ENCODE peak calls at places on chromosomes 2 and 18, in six cellular contexts. J, Z, O, D, L and N are unnamed samples. For H3K27me3, the result is how much of the 10 kb centered on the place peaks cover.

GRCh38 chr2:46459694-46460093 is 19.7 kb upstream of the TMEM247 start:
- DNase-seq in J (no peak), L (no peak), Z (no peak), D (no peak), O (no peak), N (no peak)

GRCh38 chr2:29309090-29310054 is 194.2 kb downstream of the CLIP4 start:
- DNase-seq in O (peak), D (no peak), Z (peak), J (no peak), L (peak), N (peak)

GRCh38 chr18:23237524-23238151 is 102.4 kb downstream of the CABLES1 start:
- DNase-seq in L (peak), D (no peak), Z (peak), J (peak), O (peak), N (no peak)

GRCh38 chr18:58362027-58362575 is 266.8 kb downstream of the ALPK2 start:
- DNase-seq in O (peak), D (no peak), L (peak), Z (peak), J (peak), N (no peak)

GRCh38 chr2:10048501-10049171 is 5.3 kb downstream of the KLF11 start:
- DNase-seq in Z (no peak), L (peak), D (no peak), O (peak), J (peak), N (no peak)

GRCh38 chr2:200735061-200735460 is 76.6 kb upstream of the BZW1 start:
- DNase-seq in O (peak), D (no peak), L (no peak), J (no peak), Z (peak), N (no peak)

GRCh38 chr2:41413813-41414485 is 633.9 kb upstream of the PKDCC start:
- DNase-seq in Z (no peak), L (no peak), D (no peak), O (no peak), J (no peak), N (no peak)

GRCh38 chr2:159903404-159904126 is 105.6 kb upstream of the CD302 start:
- DNase-seq in O (peak), L (no peak), Z (no peak), J (peak), D (no peak), N (peak)

GRCh38 chr2:168424112-168424951 is 31.7 kb upstream of the CERS6 start:
- DNase-seq in Z (no peak), D (no peak), O (no peak), J (no peak), L (peak), N (no peak)

GRCh38 chr2:180933332-180933731 is 47.1 kb upstream of the UBE2E3 start:
- DNase-seq in D (no peak), O (no peak), L (no peak), J (no peak), Z (no peak), N (no peak)

GRCh38 chr2:67790622-67791021 is 272.2 kb downstream of the C1D start:
- DNase-seq in L (peak), J (no peak), Z (no peak), D (no peak), O (peak), N (no peak)

GRCh38 chr2:100397117-100397860 is 20.2 kb downstream of the CHST10 start:
- DNase-seq in L (peak), D (no peak), J (no peak), O (peak), Z (no peak), N (no peak)

GRCh38 chr2:8107162-8107561 is 574.7 kb upstream of the ID2 start:
- DNase-seq in L (no peak), D (no peak), J (no peak), O (no peak), Z (no peak), N (no peak)

GRCh38 chr2:194104687-194105086 is 1552.3 kb upstream of the SLC39A10 start:
- DNase-seq in L (no peak), D (no peak), O (no peak), Z (no peak), J (no peak), N (no peak)

GRCh38 chr2:197315371-197315770 is 4.8 kb upstream of the ANKRD44 start:
- DNase-seq in Z (no peak), O (no peak), L (no peak), J (no peak), D (no peak), N (no peak)

GRCh38 chr2:88016948-88017779 is 817 bp upstream of the RNU2-63P start:
- DNase-seq in J (no peak), D (no peak), O (no peak), Z (peak), L (no peak), N (peak)

GRCh38 chr2:172095146-172095904 is 7.4 kb downstream of the DLX2 start:
- DNase-seq in J (no peak), D (no peak), L (peak), Z (peak), O (peak), N (no peak)

GRCh38 chr2:216004408-216005283 is 8.7 kb downstream of the MREG start:
- DNase-seq in J (no peak), O (no peak), Z (no peak), L (no peak), D (no peak), N (no peak)

GRCh38 chr2:189222440-189222839 is 42.9 kb upstream of the COL5A2 start:
- DNase-seq in L (no peak), O (peak), J (peak), D (no peak), Z (no peak), N (peak)

GRCh38 chr2:240197439-240198139 is 57.1 kb upstream of the OTOS start:
- DNase-seq in L (no peak), D (no peak), J (peak), O (no peak), Z (no peak), N (no peak)

GRCh38 chr2:240198226-240198625 is 57.8 kb upstream of the OTOS start:
- DNase-seq in O (no peak), D (no peak), Z (no peak), J (no peak), L (no peak), N (no peak)

GRCh38 chr2:240196716-240197438 is 56.4 kb upstream of the OTOS start:
- DNase-seq in Z (no peak), D (no peak), O (no peak), J (peak), L (no peak), N (no peak)

GRCh38 chr2:240192661-240193060 is 52.2 kb upstream of the OTOS start:
- DNase-seq in L (no peak), Z (no peak), O (no peak), J (no peak), D (no peak), N (no peak)

DNA sequence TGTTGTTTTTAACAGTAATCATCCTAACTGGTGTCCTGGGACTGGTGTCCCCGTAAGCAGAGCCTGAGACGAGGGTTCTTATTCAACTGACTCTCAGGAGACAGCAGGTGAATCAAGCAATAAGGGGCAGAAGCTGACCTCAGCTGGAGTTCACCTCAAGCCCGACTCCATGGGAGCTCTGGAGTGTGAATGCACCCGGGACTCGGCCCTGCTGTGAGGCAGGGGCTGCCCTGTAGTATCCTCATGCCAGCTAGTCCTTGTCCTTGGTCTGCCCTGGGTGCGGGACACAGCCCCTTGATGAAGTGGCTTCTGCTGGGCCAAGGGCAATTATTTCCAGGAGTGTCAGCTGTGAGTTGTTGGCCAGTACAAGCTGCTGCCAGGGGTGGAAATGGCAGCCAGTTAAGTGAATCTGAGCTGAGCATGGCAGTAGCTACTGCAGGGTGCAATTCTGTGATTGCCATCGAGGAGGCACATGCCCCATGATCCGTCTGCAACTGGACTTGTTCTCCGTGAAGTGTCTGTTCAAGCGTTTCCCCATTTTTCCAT is 54.9 kb upstream of the OTOS start:
- DNase-seq in O (no peak), Z (no peak), D (no peak), L (no peak), J (peak), N (no peak)
- H3K27me3 ChIP-seq in O (half or more), Z (under half), D (under half), L (under half), J (under half), N (under half)

DNA sequence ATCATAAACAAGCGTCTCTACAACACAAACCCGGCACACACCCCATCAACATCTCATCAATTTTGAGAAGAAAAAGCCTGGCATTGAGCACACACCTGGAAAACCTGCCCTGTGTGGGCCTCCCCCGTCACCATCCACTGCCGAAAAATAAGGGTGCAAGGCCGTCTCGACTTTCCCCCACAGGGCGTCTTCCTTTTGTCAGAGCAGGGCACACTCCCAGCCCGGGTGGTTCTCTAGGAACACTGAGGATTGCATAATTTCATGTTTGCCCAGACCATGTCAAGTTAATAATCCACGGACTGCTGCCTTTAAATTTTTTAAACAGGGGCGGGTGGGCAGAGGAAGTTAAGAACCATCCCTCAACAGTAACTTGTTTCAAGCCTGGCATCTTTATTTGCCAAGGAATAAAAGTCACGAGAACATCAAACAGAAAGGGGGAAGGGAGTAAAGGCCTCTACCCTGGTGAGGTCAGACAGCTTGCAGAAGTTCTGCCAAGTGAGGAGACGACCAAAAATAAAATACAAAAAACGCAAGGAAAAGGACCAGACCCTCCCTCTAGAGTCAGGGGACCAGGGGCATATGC is 2.1 kb downstream of the TFCP2L1 start:
- DNase-seq in L (no peak), J (no peak), O (no peak), D (no peak), Z (no peak), N (peak)
- H3K27ac ChIP-seq in L (no peak), J (no peak), O (no peak), D (no peak), Z (no peak), N (no peak)

GRCh38 chr18:10320848-10321247 is 133.6 kb upstream of the APCDD1 start:
- DNase-seq in D (peak), Z (no peak), L (peak), O (peak), J (no peak), N (no peak)
- H3K27me3 ChIP-seq in D (under half), Z (under half), L (under half), O (under half), J (under half), N (under half)

DNA sequence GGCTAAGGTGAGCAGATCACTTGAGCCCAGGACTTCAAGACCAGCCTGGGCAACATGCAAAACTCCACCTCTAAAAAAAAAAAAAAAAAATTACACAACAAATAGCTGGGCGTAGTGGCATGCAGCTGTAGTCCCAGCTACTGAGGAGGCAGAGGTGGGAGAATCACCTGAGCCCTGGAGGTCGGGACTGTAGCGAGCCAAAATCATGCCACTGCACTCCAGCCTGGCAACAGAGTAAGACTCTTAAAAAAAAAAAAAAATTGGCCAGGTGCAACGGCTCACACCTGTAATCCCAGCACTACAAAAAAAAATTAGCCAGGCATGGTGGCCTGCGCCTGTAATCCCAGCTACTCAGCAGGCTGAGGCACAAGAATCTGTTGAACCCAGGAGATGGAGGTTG is 7.3 kb downstream of the STARD7 start:
- DNase-seq in J (no peak), L (no peak), O (no peak), Z (no peak), D (no peak), N (no peak)
- H3K27ac ChIP-seq in J (no peak), L (no peak), O (no peak), Z (no peak), D (no peak), N (no peak)

GRCh38 chr2:26913599-26914285 is 56.7 kb upstream of the MAPRE3 start:
- DNase-seq in Z (peak), L (peak), O (peak), J (no peak), D (no peak), N (no peak)

GRCh38 chr2:26914963-26915310 is 55.5 kb upstream of the MAPRE3 start:
- DNase-seq in D (no peak), J (no peak), Z (no peak), O (no peak), L (no peak), N (no peak)

GRCh38 chr2:26910176-26910575 is 60.3 kb upstream of the MAPRE3 start:
- DNase-seq in L (no peak), Z (no peak), O (no peak), D (no peak), J (no peak), N (no peak)

GRCh38 chr2:26914286-26914962 is 56.0 kb upstream of the MAPRE3 start:
- DNase-seq in L (no peak), D (no peak), Z (no peak), J (no peak), O (no peak), N (no peak)

GRCh38 chr2:26911911-26912861 is 58.3 kb upstream of the MAPRE3 start:
- DNase-seq in J (no peak), D (no peak), O (peak), Z (peak), L (no peak), N (no peak)
- H3K27me3 ChIP-seq in J (under half), D (under half), O (half or more), Z (under half), L (half or more), N (under half)

GRCh38 chr2:30664761-30665358 is 142.4 kb downstream of the CAPN13 start:
- DNase-seq in D (no peak), J (peak), O (peak), Z (no peak), L (peak), N (no peak)
- H3K27ac ChIP-seq in D (no peak), J (no peak), O (peak), Z (no peak), L (peak), N (no peak)

DNA sequence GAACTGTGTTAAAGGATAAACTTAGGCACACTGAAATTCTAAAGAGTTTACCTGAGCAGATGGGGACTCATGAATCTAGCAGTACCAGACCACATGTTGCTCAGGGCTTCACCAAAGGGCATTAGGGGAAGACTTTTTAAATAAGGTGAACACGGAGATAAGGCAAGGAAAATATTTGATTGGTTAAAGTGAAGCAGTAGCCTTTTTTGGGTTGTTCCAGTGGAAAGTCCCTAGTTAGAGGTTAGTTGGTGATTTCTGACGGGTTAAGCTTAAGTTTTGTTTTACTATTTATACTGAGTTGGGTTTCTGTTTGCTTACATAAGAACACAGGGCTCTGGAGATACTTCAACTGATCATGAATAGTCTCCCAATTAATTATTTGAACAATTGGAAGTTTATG is 722.5 kb downstream of the SOCS6 start:
- DNase-seq in L (no peak), O (no peak), D (no peak), J (no peak), Z (no peak), N (no peak)
- H3K27me3 ChIP-seq in L (under half), O (under half), D (under half), J (under half), Z (under half), N (under half)

GRCh38 chr18:5415665-5416064 is 120.1 kb upstream of the ZBTB14 start:
- DNase-seq in D (no peak), J (no peak), Z (no peak), L (no peak), O (no peak), N (no peak)
- H3K27ac ChIP-seq in D (no peak), J (no peak), Z (peak), L (no peak), O (no peak), N (no peak)

GRCh38 chr2:232485333-232485756 is 2.3 kb downstream of the ECEL1 start:
- DNase-seq in J (no peak), O (no peak), D (no peak), Z (no peak), L (no peak), N (no peak)
- H3K27me3 ChIP-seq in J (under half), O (under half), D (half or more), Z (half or more), L (half or more), N (under half)